ENCODE peak calls at places on chromosomes 16 and 17, in nine cellular contexts. K, G, X, W, P, R, Z, Q and V are unnamed samples.

GRCh38 chr17:34980353-34980680 is at the start of gene LIG3:
- DNase-seq in K (peak), G (peak), X (peak), W (peak), P (peak), R (peak), Z (peak), Q (peak), V (peak)

GRCh38 chr16:88725609-88726407 is 19.5 kb downstream of the CTU2 start:
- DNase-seq in K (no peak), G (no peak), X (no peak), W (no peak), P (no peak), R (no peak), Z (no peak), Q (no peak), V (no peak)

GRCh38 chr16:11672206-11673090 is 4.2 kb downstream of the SNN start:
- DNase-seq in K (peak), G (no peak), X (no peak), W (no peak), P (no peak), R (peak), Z (no peak), Q (no peak), V (no peak)

GRCh38 chr16:28180660-28181556 is 30.9 kb downstream of the XPO6 start:
- DNase-seq in K (peak), G (no peak), X (no peak), W (no peak), P (peak), R (no peak), Z (no peak), Q (no peak), V (no peak)

GRCh38 chr17:31561469-31562412 is 170.3 kb downstream of the RAB11FIP4 start:
- DNase-seq in K (peak), G (no peak), X (no peak), W (no peak), P (peak), R (no peak), Z (no peak), Q (no peak), V (peak)

GRCh38 chr17:76492989-76493501 is 8.2 kb downstream of the RHBDF2 start:
- DNase-seq in K (peak), G (peak), X (peak), W (peak), P (peak), R (peak), Z (no peak), Q (no peak), V (peak)

GRCh38 chr16:28139530-28139929 is 72.2 kb downstream of the XPO6 start:
- DNase-seq in K (no peak), G (no peak), X (no peak), W (no peak), P (no peak), R (no peak), Z (no peak), Q (no peak), V (no peak)

GRCh38 chr16:90034504-90034903 is 15.2 kb upstream of the DBNDD1 start:
- DNase-seq in K (no peak), G (no peak), X (no peak), W (no peak), P (no peak), R (no peak), Z (no peak), Q (no peak), V (no peak)

GRCh38 chr16:11145173-11145820 is 110.7 kb downstream of the SOCS1 start:
- DNase-seq in K (peak), G (no peak), X (peak), W (no peak), P (no peak), R (no peak), Z (no peak), Q (no peak), V (no peak)

GRCh38 chr17:82879241-82879640 is 39.4 kb upstream of the ZNF750 start:
- DNase-seq in K (no peak), G (no peak), X (peak), W (no peak), P (no peak), R (no peak), Z (no peak), Q (no peak), V (no peak)

GRCh38 chr17:30954046-30954805 is 16.6 kb upstream of the RNF135 start:
- DNase-seq in K (peak), G (no peak), X (peak), W (no peak), P (no peak), R (no peak), Z (peak), Q (no peak), V (no peak)

GRCh38 chr17:61402978-61403845 is 3.6 kb downstream of the TBX2 start:
- DNase-seq in K (no peak), G (no peak), X (peak), W (no peak), P (no peak), R (peak), Z (no peak), Q (no peak), V (no peak)

GRCh38 chr17:59372138-59372751 is 40.8 kb downstream of the YPEL2 start:
- DNase-seq in K (peak), G (no peak), X (peak), W (peak), P (peak), R (no peak), Z (peak), Q (no peak), V (no peak)

GRCh38 chr17:42329025-42329976 is 41.0 kb downstream of the STAT5A start:
- DNase-seq in K (no peak), G (no peak), X (no peak), W (no peak), P (peak), R (no peak), Z (no peak), Q (no peak), V (peak)

GRCh38 chr17:37492167-37492566 is 2.5 kb downstream of the DUSP14 start:
- DNase-seq in K (no peak), G (no peak), X (no peak), W (no peak), P (peak), R (no peak), Z (no peak), Q (no peak), V (no peak)

GRCh38 chr17:2055494-2056220 is 754 bp downstream of the HIC1 start:
- DNase-seq in K (peak), G (peak), X (peak), W (no peak), P (no peak), R (peak), Z (no peak), Q (no peak), V (no peak)

GRCh38 chr17:1644493-1645206 is 882 bp downstream of the SCARF1 start:
- DNase-seq in K (peak), G (no peak), X (peak), W (no peak), P (peak), R (no peak), Z (no peak), Q (no peak), V (peak)

GRCh38 chr17:38898291-38898679 is 27.1 kb upstream of the LASP1NB start:
- DNase-seq in K (peak), G (no peak), X (no peak), W (no peak), P (no peak), R (no peak), Z (no peak), Q (no peak), V (no peak)

GRCh38 chr16:2231016-2231931 is 5.0 kb upstream of the DNASE1L2 start:
- DNase-seq in K (no peak), G (no peak), X (peak), W (no peak), P (no peak), R (no peak), Z (no peak), Q (no peak), V (no peak)

GRCh38 chr16:78778724-78779004 is 679.2 kb downstream of the WWOX start:
- DNase-seq in K (no peak), G (no peak), X (no peak), W (no peak), P (no peak), R (no peak), Z (no peak), Q (no peak), V (no peak)

GRCh38 chr16:87495578-87495977 is 2.8 kb upstream of the ZCCHC14 start:
- DNase-seq in K (no peak), G (no peak), X (no peak), W (no peak), P (no peak), R (no peak), Z (no peak), Q (no peak), V (no peak)

GRCh38 chr16:54657058-54657708 is 273.5 kb upstream of the IRX5 start:
- DNase-seq in K (no peak), G (no peak), X (peak), W (no peak), P (no peak), R (no peak), Z (no peak), Q (peak), V (peak)

GRCh38 chr16:82936941-82937551 is 310.3 kb downstream of the CDH13 start:
- DNase-seq in K (no peak), G (no peak), X (no peak), W (no peak), P (peak), R (no peak), Z (no peak), Q (no peak), V (peak)

GRCh38 chr16:65226077-65226476 is 104.2 kb upstream of the CDH11 start:
- DNase-seq in K (no peak), G (no peak), X (no peak), W (no peak), P (no peak), R (no peak), Z (no peak), Q (no peak), V (no peak)

GRCh38 chr17:32907583-32907982 is 20.4 kb upstream of the TMEM98 start:
- DNase-seq in K (no peak), G (no peak), X (no peak), W (peak), P (no peak), R (no peak), Z (no peak), Q (no peak), V (no peak)

GRCh38 chr16:70252355-70252988 is 732 bp upstream of the EXOSC6 start:
- DNase-seq in K (peak), G (no peak), X (no peak), W (no peak), P (no peak), R (no peak), Z (peak), Q (no peak), V (peak)

GRCh38 chr16:2964416-2965223 is 545 bp downstream of the KREMEN2 start:
- DNase-seq in K (peak), G (no peak), X (no peak), W (no peak), P (no peak), R (peak), Z (peak), Q (peak), V (peak)

GRCh38 chr17:7113273-7114071 is 1.1 kb downstream of the ASGR2 start:
- DNase-seq in K (peak), G (no peak), X (no peak), W (no peak), P (no peak), R (no peak), Z (no peak), Q (no peak), V (no peak)

GRCh38 chr16:52469775-52470174 is 77.2 kb downstream of the TOX3 start:
- DNase-seq in K (no peak), G (no peak), X (no peak), W (no peak), P (no peak), R (no peak), Z (no peak), Q (no peak), V (no peak)

GRCh38 chr17:66431910-66432309 is 129.5 kb downstream of the PRKCA start:
- DNase-seq in K (no peak), G (peak), X (no peak), W (peak), P (peak), R (no peak), Z (no peak), Q (no peak), V (peak)

DNA sequence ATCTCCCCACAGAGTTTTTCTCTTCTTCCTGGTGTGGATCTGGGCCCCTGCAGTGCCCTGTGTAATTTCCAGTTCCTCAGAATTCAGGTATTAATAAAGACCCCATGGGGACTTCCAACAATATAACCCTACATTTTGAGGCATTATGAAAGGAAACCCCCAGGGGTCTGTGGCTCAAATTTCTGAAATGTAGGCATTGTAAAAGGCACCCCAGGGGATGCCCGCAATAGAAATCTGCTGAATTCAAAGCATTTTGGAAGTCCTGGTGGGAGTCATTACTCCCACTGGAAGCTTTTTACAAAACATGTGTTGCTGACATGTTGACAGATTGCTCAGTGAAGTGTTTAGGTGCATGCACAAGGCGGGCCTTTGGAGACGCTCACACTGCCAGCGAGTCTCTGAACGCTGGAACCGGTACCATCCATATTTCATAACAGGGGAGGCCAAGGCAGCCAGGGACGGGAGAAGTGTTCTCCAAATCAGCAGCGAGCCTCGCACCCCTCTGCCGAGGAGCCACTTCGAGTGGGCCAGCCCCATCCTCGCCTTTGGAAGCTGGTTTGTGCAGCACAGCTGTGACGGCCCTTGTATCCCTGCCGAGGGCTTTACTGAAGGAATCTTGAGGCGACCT is 153.9 kb downstream of the ZNF423 start:
- DNase-seq in K (no peak), G (peak), X (peak), W (no peak), P (no peak), R (no peak), Z (no peak), Q (no peak), V (no peak)
- TF ChIP-seq POLR2A in K (no peak), G (no peak), X (no peak), W (no peak), P (no peak), R (no peak), Z (no peak), Q (no peak), V (no peak)

DNA sequence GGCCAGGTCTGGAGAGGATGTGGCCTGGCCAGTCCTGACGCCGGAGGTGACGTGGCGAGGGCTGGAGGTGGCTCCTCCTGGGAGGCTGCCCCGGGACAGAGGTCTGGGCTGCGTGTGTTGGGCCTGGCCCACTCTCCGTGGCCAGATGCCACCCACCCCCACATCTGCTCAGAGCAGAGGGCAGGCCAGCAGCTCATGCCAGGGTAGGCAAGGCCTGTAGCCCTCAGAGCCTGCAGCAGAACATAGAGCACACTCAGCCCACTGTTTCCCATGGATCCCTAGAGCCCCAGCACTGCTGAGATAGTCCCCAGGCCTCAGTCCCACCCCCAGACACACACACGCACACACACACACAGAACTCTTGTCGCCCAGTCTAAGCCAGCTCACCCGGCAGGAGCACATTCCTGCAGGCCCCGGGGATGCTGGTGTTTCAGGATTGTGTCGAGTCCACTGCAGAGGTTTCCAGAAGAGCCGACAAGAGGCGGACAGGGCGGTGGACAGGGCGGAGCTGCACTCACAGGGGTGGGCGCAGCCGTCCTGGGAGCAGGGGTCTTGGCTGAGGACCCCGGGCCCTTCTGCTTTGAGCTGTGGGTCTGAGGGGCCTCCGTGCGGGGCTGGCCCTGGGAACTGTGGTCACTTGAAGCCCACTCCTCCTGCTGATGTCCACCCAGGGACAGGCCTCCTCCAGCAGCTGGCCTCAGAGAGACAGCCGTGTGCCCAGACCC is 33.4 kb downstream of the SOX8 start:
- DNase-seq in K (no peak), G (no peak), X (peak), W (no peak), P (no peak), R (no peak), Z (no peak), Q (no peak), V (no peak)
- TF ChIP-seq POLR2A in K (no peak), G (no peak), X (no peak), W (no peak), P (no peak), R (no peak), Z (no peak), Q (no peak), V (no peak)

GRCh38 chr17:81398170-81398854 is 3.1 kb downstream of the BAHCC1 start:
- DNase-seq in K (peak), G (no peak), X (peak), W (no peak), P (peak), R (no peak), Z (no peak), Q (no peak), V (no peak)
- TF ChIP-seq POLR2A in K (peak), G (no peak), X (no peak), W (no peak), P (no peak), R (no peak), Z (no peak), Q (peak), V (no peak)

GRCh38 chr17:47188799-47189731 is at the start of gene CDC27:
- DNase-seq in K (peak), G (peak), X (peak), W (peak), P (peak), R (peak), Z (peak), Q (peak), V (peak)
- TF ChIP-seq POLR2A in K (peak), G (peak), X (no peak), W (peak), P (peak), R (peak), Z (peak), Q (peak), V (peak)

GRCh38 chr17:16584273-16584995 is 15.4 kb upstream of the ZNF287 start:
- DNase-seq in K (peak), G (peak), X (peak), W (peak), P (peak), R (peak), Z (peak), Q (no peak), V (peak)
- TF ChIP-seq POLR2A in K (no peak), G (no peak), X (no peak), W (no peak), P (no peak), R (no peak), Z (no peak), Q (no peak), V (peak)

GRCh38 chr16:73058616-73059409 is 10.9 kb upstream of the ZFHX3 start:
- DNase-seq in K (peak), G (peak), X (peak), W (peak), P (peak), R (peak), Z (peak), Q (peak), V (no peak)
- TF ChIP-seq POLR2A in K (no peak), G (no peak), X (no peak), W (peak), P (no peak), R (no peak), Z (no peak), Q (no peak), V (no peak)